ENCODE peak calls at places on chromosomes 3 and 15, in four cellular contexts. D is NCI-H2081, V is AG09309, S is left ventricle myocardium superior. Y is an unnamed sample.

GRCh38 chr3:186298876-186299275 is 63.2 kb downstream of the DGKG start:
- DNase-seq in V (no peak), D (no peak), S (no peak), Y (no peak)

GRCh38 chr15:82709081-82709420 is 624 bp downstream of the AP3B2 start:
- DNase-seq in S (no peak), D (no peak), V (no peak), Y (no peak)

GRCh38 chr3:171935261-171936123 is 92.3 kb downstream of the TMEM212 start:
- DNase-seq in S (no peak), D (no peak), V (no peak), Y (no peak)

GRCh38 chr15:74530771-74531143 is 10.3 kb upstream of the ARID3B start:
- DNase-seq in D (no peak), V (no peak), S (no peak), Y (no peak)

GRCh38 chr3:27165348-27165747 is 203.8 kb downstream of the NEK10 start:
- DNase-seq in V (peak), S (no peak), D (no peak), Y (peak)

GRCh38 chr3:172082269-172082668 is 42.9 kb downstream of the FNDC3B start:
- DNase-seq in D (no peak), S (no peak), V (peak), Y (peak)

GRCh38 chr3:46959169-46959515 is 17.4 kb downstream of the CCDC12 start:
- DNase-seq in D (no peak), V (no peak), S (peak), Y (no peak)

GRCh38 chr3:185175370-185175987 is 22.6 kb upstream of the C3orf70 start:
- DNase-seq in S (peak), D (no peak), V (no peak), Y (no peak)

GRCh38 chr3:192816274-192816853 is 89.0 kb upstream of the FGF12 start:
- DNase-seq in V (peak), D (peak), S (no peak), Y (peak)

GRCh38 chr15:100929641-100930042 is 10.5 kb downstream of the LRRK1 start:
- DNase-seq in D (no peak), V (no peak), S (no peak), Y (no peak)

Y was measured in stromal cell of bone marrow.